ENCODE peak calls at places on chromosomes 11 and 22, in five cellular contexts. D is adrenal gland, A is A549, H is heart left ventricle, S is uterus. I is an unnamed sample.

GRCh38 chr11:113531078-113531477 is 55.9 kb upstream of the DRD2 start:
- DNase-seq in D (no peak), A (no peak), H (no peak), S (no peak), I (no peak)

GRCh38 chr11:77698896-77699295 is 61.3 kb upstream of the CLNS1A start:
- DNase-seq in D (no peak), A (no peak), H (no peak), S (no peak), I (no peak)

GRCh38 chr11:46666516-46666915 is 33.9 kb downstream of the ARHGAP1 start:
- DNase-seq in D (no peak), A (no peak), H (no peak), S (peak; percentile 53), I (peak; percentile 29)

GRCh38 chr22:20438678-20439492 is 1.3 kb upstream of the SCARF2 start:
- DNase-seq in D (no peak), A (no peak), H (no peak), S (no peak), I (peak; percentile 37)

GRCh38 chr22:41576877-41577276 is 12.8 kb downstream of the PMM1 start:
- DNase-seq in D (peak; percentile 71), A (peak; percentile 60), H (peak; percentile 62), S (peak; percentile 54), I (no peak)

GRCh38 chr11:61814242-61814957 is 2.4 kb downstream of the FADS1 start:
- DNase-seq in D (no peak), A (no peak), H (peak; percentile 47), S (peak; percentile 44), I (peak; percentile 22)

GRCh38 chr22:27348634-27349033 is 452.9 kb downstream of the MN1 start:
- DNase-seq in D (no peak), A (no peak), H (no peak), S (no peak), I (peak; percentile 36)

GRCh38 chr11:131584694-131585592 is 214.5 kb downstream of the NTM start:
- DNase-seq in D (no peak), A (no peak), H (no peak), S (no peak), I (no peak)

GRCh38 chr11:64870176-64870892 is 8.1 kb downstream of the EHD1 start:
- DNase-seq in D (no peak), A (no peak), H (no peak), S (no peak), I (no peak)

GRCh38 chr11:64088159-64089026 is 52.7 kb downstream of the FLRT1 start:
- DNase-seq in D (no peak), A (peak; percentile 53), H (no peak), S (no peak), I (peak; percentile 60)

GRCh38 chr11:79940165-79940564 is 499.3 kb upstream of the TENM4 start:
- DNase-seq in D (no peak), A (no peak), H (no peak), S (no peak), I (peak; percentile 59)

GRCh38 chr11:81373986-81374385 is 1359.7 kb downstream of the FAM181B start:
- DNase-seq in D (no peak), A (no peak), H (no peak), S (no peak), I (no peak)

GRCh38 chr11:94134651-94135512 is 6.2 kb downstream of the PANX1 start:
- DNase-seq in D (peak; percentile 64), A (no peak), H (peak; percentile 76), S (peak; percentile 81), I (peak; percentile 21)

GRCh38 chr11:112238041-112238440 is 11.8 kb downstream of the PTS start:
- DNase-seq in D (no peak), A (no peak), H (no peak), S (no peak), I (no peak)

GRCh38 chr22:43878831-43879550 is 12.8 kb downstream of the PNPLA5 start:
- DNase-seq in D (no peak), A (no peak), H (no peak), S (no peak), I (no peak)

GRCh38 chr11:99422581-99423434 is 402.1 kb downstream of the CNTN5 start:
- DNase-seq in D (no peak), A (no peak), H (no peak), S (no peak), I (no peak)

GRCh38 chr11:110856993-110857812 is 145.0 kb upstream of the ARHGAP20 start:
- DNase-seq in D (no peak), A (no peak), H (no peak), S (no peak), I (no peak)

GRCh38 chr11:94417386-94417987 is 16.3 kb upstream of the GPR83 start:
- DNase-seq in D (no peak), A (no peak), H (no peak), S (no peak), I (no peak)

GRCh38 chr11:76667856-76668255 is 2.7 kb downstream of the LRRC32 start:
- DNase-seq in D (no peak), A (no peak), H (no peak), S (peak; percentile 11), I (no peak)

GRCh38 chr22:29156507-29156906 is 49.2 kb upstream of the EMID1 start:
- DNase-seq in D (no peak), A (no peak), H (no peak), S (no peak), I (no peak)

GRCh38 chr22:37927129-37927936 is 21.2 kb downstream of the MICALL1 start:
- DNase-seq in D (no peak), A (no peak), H (no peak), S (no peak), I (no peak)

GRCh38 chr22:47460870-47461269 is 698.4 kb downstream of the TBC1D22A start:
- DNase-seq in D (peak; percentile 17), A (no peak), H (no peak), S (no peak), I (no peak)

GRCh38 chr11:47973173-47973572 is 7.2 kb upstream of the PTPRJ start:
- DNase-seq in D (no peak), A (no peak), H (no peak), S (no peak), I (peak; percentile 58)

GRCh38 chr11:64092119-64092760 is 56.5 kb downstream of the FLRT1 start:
- DNase-seq in D (no peak), A (no peak), H (no peak), S (no peak), I (no peak)

GRCh38 chr11:117419136-117419914 is 91.7 kb downstream of the CEP164 start:
- DNase-seq in D (no peak), A (no peak), H (no peak), S (no peak), I (no peak)

GRCh38 chr11:57458060-57458409 is 2.3 kb upstream of the RTN4RL2 start:
- DNase-seq in D (no peak), A (no peak), H (peak; percentile 25), S (no peak), I (peak; percentile 45)

GRCh38 chr22:20863356-20863755 is 4.5 kb downstream of the SNAP29 start:
- DNase-seq in D (no peak), A (no peak), H (no peak), S (no peak), I (no peak)

GRCh38 chr22:30866811-30867271 is 101.7 kb downstream of the MORC2 start:
- DNase-seq in D (peak; percentile 13), A (peak; percentile 15), H (peak; percentile 7), S (peak; percentile 10), I (no peak)

GRCh38 chr22:46149998-46150549 is at the start of gene PPARA:
- DNase-seq in D (peak; percentile 94), A (peak; percentile 78), H (peak; percentile 96), S (peak; percentile 86), I (peak; percentile 94)
- TF ChIP-seq POLR2A in D (no peak), A (no peak), H (peak; percentile 59), S (no peak), I (no peak)

GRCh38 chr11:128628686-128629085 is 41.3 kb upstream of the ETS1 start:
- DNase-seq in D (no peak), A (no peak), H (no peak), S (no peak), I (no peak)
- H3K27ac ChIP-seq in D (no peak overlapping the region), A (no peak overlapping the region), H (no peak overlapping the region), S (no peak overlapping the region), I (no peak overlapping the region)

GRCh38 chr11:73152086-73152853 is 10.2 kb upstream of the FCHSD2 start:
- DNase-seq in D (no peak), A (no peak), H (no peak), S (no peak), I (peak; percentile 48)

GRCh38 chr11:73156114-73156513 is 14.0 kb upstream of the FCHSD2 start:
- DNase-seq in D (no peak), A (no peak), H (no peak), S (no peak), I (no peak)

GRCh38 chr11:73151371-73151870 is 9.3 kb upstream of the FCHSD2 start:
- DNase-seq in D (no peak), A (no peak), H (no peak), S (no peak), I (no peak)

GRCh38 chr11:73154178-73154577 is 12.1 kb upstream of the FCHSD2 start:
- DNase-seq in D (no peak), A (no peak), H (no peak), S (no peak), I (no peak)

GRCh38 chr11:73152861-73153483 is 10.9 kb upstream of the FCHSD2 start:
- DNase-seq in D (no peak), A (no peak), H (no peak), S (no peak), I (peak; percentile 26)
- TF ChIP-seq POLR2A in D (no peak), A (no peak), H (no peak), S (no peak), I (no peak)

GRCh38 chr11:771617-772204 is 5.6 kb downstream of the GATD1 start:
- DNase-seq in D (no peak), A (no peak), H (peak; percentile 17), S (no peak), I (no peak)

GRCh38 chr11:773830-774229 is 3.5 kb downstream of the GATD1 start:
- DNase-seq in D (no peak), A (no peak), H (no peak), S (no peak), I (no peak)

GRCh38 chr11:773425-773824 is 3.9 kb downstream of the GATD1 start:
- DNase-seq in D (no peak), A (no peak), H (peak; percentile 17), S (no peak), I (no peak)

GRCh38 chr11:770642-771616 is 6.4 kb downstream of the GATD1 start:
- DNase-seq in D (no peak), A (no peak), H (peak; percentile 17), S (no peak), I (no peak)

DNA sequence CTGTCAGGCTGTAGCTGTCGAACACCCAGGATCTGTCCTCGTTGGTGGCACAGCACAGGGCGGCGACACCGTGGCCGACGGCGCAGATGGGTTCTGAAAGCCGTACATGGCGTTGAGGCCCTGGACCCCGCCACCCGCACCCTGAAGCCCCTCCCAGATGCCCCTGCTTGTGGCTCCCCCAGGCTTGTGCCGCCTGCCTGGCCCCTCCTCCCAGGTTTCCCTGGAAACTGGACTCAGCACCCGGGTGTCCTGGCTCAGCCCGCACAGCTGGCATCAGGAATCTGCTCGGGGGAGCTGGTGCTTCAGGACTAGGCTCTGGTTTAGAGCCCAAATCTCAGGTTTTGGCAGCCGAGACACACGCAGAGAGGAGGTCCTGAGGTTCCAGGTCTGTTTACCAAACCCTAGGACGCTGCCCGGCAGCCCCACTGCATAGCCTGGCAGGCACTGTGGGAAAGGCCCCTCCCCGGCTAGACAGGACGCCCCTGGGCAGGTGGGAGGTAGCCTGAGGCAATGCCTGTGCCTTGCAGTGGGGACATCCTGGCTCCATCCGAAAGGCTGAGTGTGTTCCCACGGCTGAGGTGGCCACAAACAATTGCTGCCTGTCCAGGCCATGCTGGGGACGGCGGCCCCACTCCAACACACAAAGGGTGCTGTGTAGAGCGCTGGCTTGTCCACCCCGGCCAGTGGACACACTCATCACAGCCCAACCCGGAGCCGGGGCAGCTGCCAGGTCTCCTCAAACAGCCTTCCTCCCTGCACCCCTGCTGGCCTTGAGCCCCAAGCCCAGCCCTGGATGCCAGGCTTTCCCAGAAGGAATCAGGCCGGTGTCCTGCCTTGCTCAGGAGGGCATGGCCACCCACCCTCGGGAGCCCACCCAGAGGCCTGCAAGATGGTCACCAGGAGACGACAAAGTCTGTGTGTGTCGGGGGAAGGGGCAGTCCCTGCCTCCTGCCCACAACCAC is 4.6 kb downstream of the GATD1 start:
- DNase-seq in D (peak; percentile 62), A (no peak), H (no peak), S (no peak), I (no peak)
- H3K27ac ChIP-seq in D (no peak overlapping the region), A (peak overlapping the region; percentile 35), H (no peak overlapping the region), S (no peak overlapping the region), I (no peak overlapping the region)

I was measured in thyroid gland.